ENCODE peak calls at places on chromosomes 1 and 21, in ten cellular contexts. G is H1; I is MCF 10A; C is stimulated activated CD8-positive, alpha-beta memory T cell treated with anti-CD3 and anti-CD28 coated beads, Interleukin-7, amount 100 ng/mL, for 1 hour; U is iris pigment epithelial cell; L is Calu3; F is AG08395; K is astrocyte of the cerebellum; P is esophagus squamous epithelium; X is WTC11. E is an unnamed sample.

GRCh38 chr1:162023547-162024501 is at the start of gene OLFML2B:
- DNase-seq in F (peak), L (peak), P (no peak), I (peak), G (peak), X (peak), K (peak), C (no peak), U (peak), E (peak)

GRCh38 chr1:229364216-229365065 is 21.6 kb upstream of the CCSAP start:
- DNase-seq in X (no peak), U (no peak), L (no peak), K (no peak), F (no peak), P (no peak), I (no peak), C (no peak), G (no peak), E (no peak)

GRCh38 chr1:1164701-1165451 is 8.8 kb upstream of the TTLL10 start:
- DNase-seq in F (no peak), G (no peak), U (no peak), I (no peak), X (peak), P (no peak), C (no peak), K (no peak), L (peak), E (no peak)

GRCh38 chr1:221643404-221644175 is 98.3 kb downstream of the DUSP10 start:
- DNase-seq in X (no peak), G (no peak), I (no peak), P (no peak), C (no peak), U (no peak), L (no peak), F (no peak), K (no peak), E (no peak)

GRCh38 chr1:59605761-59606160 is 209.0 kb upstream of the HOOK1 start:
- DNase-seq in C (no peak), F (peak), K (no peak), P (no peak), G (no peak), I (no peak), U (peak), L (no peak), X (no peak), E (no peak)

GRCh38 chr21:44990921-44991320 is 51.1 kb downstream of the SLX9 start:
- DNase-seq in I (no peak), C (no peak), G (no peak), X (no peak), F (no peak), K (no peak), L (no peak), P (no peak), U (no peak), E (no peak)

GRCh38 chr1:9990944-9991343 is 6.1 kb upstream of the RBP7 start:
- DNase-seq in C (no peak), X (no peak), F (no peak), P (no peak), U (no peak), K (no peak), L (no peak), G (no peak), I (peak), E (no peak)

GRCh38 chr1:246383217-246383616 is 123.9 kb downstream of the SMYD3 start:
- DNase-seq in L (no peak), G (no peak), K (no peak), P (no peak), F (no peak), X (no peak), I (no peak), U (no peak), C (no peak), E (no peak)

GRCh38 chr1:210143465-210144062 is 89.0 kb upstream of the SERTAD4 start:
- DNase-seq in P (no peak), X (peak), L (peak), U (peak), K (peak), G (peak), I (peak), F (peak), C (peak), E (peak)

GRCh38 chr1:225447649-225448048 is 19.8 kb upstream of the LBR start:
- DNase-seq in C (no peak), I (no peak), L (no peak), G (no peak), X (no peak), U (peak), F (peak), K (no peak), P (no peak), E (peak)

GRCh38 chr1:147496571-147496970 is 44.7 kb upstream of the BCL9 start:
- DNase-seq in C (no peak), L (peak), I (peak), K (peak), F (peak), P (no peak), X (peak), U (peak), G (no peak), E (peak)

GRCh38 chr1:22118291-22118992 is 24.5 kb downstream of the WNT4 start:
- DNase-seq in F (no peak), U (no peak), P (no peak), G (no peak), I (no peak), L (no peak), X (no peak), C (no peak), K (no peak), E (no peak)

GRCh38 chr1:247295746-247296145 is 35.9 kb downstream of the ZNF496 start:
- DNase-seq in I (no peak), U (no peak), P (no peak), G (no peak), L (no peak), X (no peak), K (no peak), F (no peak), C (no peak), E (no peak)

GRCh38 chr1:16092097-16092922 is 18.9 kb upstream of the FAM131C start:
- DNase-seq in C (no peak), U (no peak), G (no peak), L (no peak), P (no peak), I (no peak), K (no peak), F (no peak), X (no peak), E (no peak)

GRCh38 chr21:15557925-15558324 is 171.9 kb upstream of the USP25 start:
- DNase-seq in P (no peak), C (no peak), K (no peak), G (no peak), U (no peak), L (no peak), I (no peak), F (no peak), X (no peak), E (no peak)

GRCh38 chr1:191577213-191577612 is 581.0 kb upstream of the RGS18 start:
- DNase-seq in P (no peak), L (no peak), X (no peak), G (no peak), I (no peak), U (no peak), C (no peak), F (no peak), K (no peak), E (no peak)

GRCh38 chr1:38607526-38607925 is 252.0 kb downstream of the RRAGC start:
- DNase-seq in F (no peak), C (no peak), P (no peak), K (no peak), U (no peak), L (no peak), G (no peak), X (no peak), I (no peak), E (no peak)

GRCh38 chr1:52867060-52867845 is 24.7 kb downstream of the ZYG11A start:
- DNase-seq in F (no peak), P (no peak), I (no peak), X (no peak), L (no peak), U (peak), G (no peak), C (no peak), K (no peak), E (no peak)

GRCh38 chr1:10765734-10766478 is 30.5 kb downstream of the CASZ1 start:
- DNase-seq in U (no peak), L (no peak), P (no peak), I (peak), G (no peak), C (no peak), K (no peak), X (no peak), F (no peak), E (no peak)

GRCh38 chr1:19068639-19069276 is 112.3 kb upstream of the IFFO2 start:
- DNase-seq in P (no peak), C (no peak), U (no peak), K (no peak), G (no peak), X (no peak), L (no peak), F (no peak), I (no peak), E (no peak)

GRCh38 chr1:38217316-38217715 is 170.7 kb upstream of the POU3F1 start:
- DNase-seq in C (no peak), G (no peak), L (no peak), I (no peak), U (no peak), X (no peak), F (no peak), P (no peak), K (no peak), E (no peak)

GRCh38 chr21:43717166-43717853 is 1.6 kb upstream of the PDXK start:
- DNase-seq in X (no peak), L (no peak), K (no peak), C (no peak), U (no peak), F (no peak), G (no peak), I (no peak), P (no peak), E (no peak)

GRCh38 chr21:34707876-34708325 is 39.1 kb downstream of the CLIC6 start:
- DNase-seq in X (no peak), P (no peak), F (no peak), I (no peak), K (no peak), G (no peak), C (no peak), U (no peak), L (no peak), E (no peak)

GRCh38 chr1:24992761-24993211 is 62.7 kb upstream of the RUNX3 start:
- DNase-seq in P (no peak), K (no peak), X (no peak), L (no peak), C (no peak), F (no peak), U (no peak), G (no peak), I (no peak), E (no peak)

GRCh38 chr1:24503003-24503751 is 541 bp downstream of the RCAN3 start:
- DNase-seq in F (peak), L (peak), C (no peak), K (no peak), I (peak), U (no peak), P (no peak), G (no peak), X (no peak), E (peak)

GRCh38 chr1:178581351-178581951 is 68.5 kb downstream of the TEX35 start:
- DNase-seq in U (no peak), C (no peak), G (peak), I (no peak), K (no peak), F (no peak), L (no peak), X (peak), P (no peak), E (no peak)

GRCh38 chr21:17679002-17679600 is 66.4 kb upstream of the BTG3 start:
- DNase-seq in U (peak), C (no peak), F (peak), K (peak), L (peak), G (no peak), I (peak), P (no peak), X (no peak), E (peak)

GRCh38 chr1:245380790-245381535 is 226.2 kb downstream of the KIF26B start:
- DNase-seq in U (no peak), F (no peak), C (no peak), K (no peak), I (no peak), G (no peak), X (no peak), L (no peak), P (no peak), E (no peak)

GRCh38 chr1:48943393-48943792 is 166.7 kb upstream of the BEND5 start:
- DNase-seq in F (peak), L (no peak), I (peak), P (no peak), G (no peak), U (peak), K (peak), C (no peak), X (no peak), E (peak)

GRCh38 chr1:72670902-72671301 is 388.6 kb upstream of the NEGR1 start:
- DNase-seq in C (no peak), U (no peak), X (no peak), K (no peak), I (no peak), G (no peak), F (no peak), P (no peak), L (no peak), E (no peak)

GRCh38 chr1:62420214-62420613 is 16.6 kb upstream of the USP1 start:
- DNase-seq in C (no peak), K (no peak), F (no peak), X (no peak), P (no peak), G (no peak), L (no peak), I (no peak), U (no peak), E (no peak)

GRCh38 chr1:35603468-35603867 is 30.4 kb downstream of the TFAP2E start:
- DNase-seq in K (no peak), U (peak), I (no peak), X (no peak), F (no peak), P (no peak), L (no peak), G (no peak), C (no peak), E (no peak)

GRCh38 chr1:80931178-80931577 is 869.6 kb upstream of the ADGRL2 start:
- DNase-seq in L (no peak), F (no peak), G (no peak), I (no peak), X (no peak), U (no peak), K (no peak), P (no peak), C (no peak), E (no peak)

GRCh38 chr21:26715878-26716506 is 129.2 kb downstream of the ADAMTS1 start:
- DNase-seq in X (peak), K (peak), G (no peak), P (no peak), F (peak), L (peak), C (no peak), U (peak), I (peak), E (peak)